ENCODE peak calls at places on chromosome 19, in five cellular contexts. U is mesenchymal stem cell, W is H9, G is trophoblast cell, V is H1. F is an unnamed sample.

GRCh38 chr19:41792513-41793413 is 3.6 kb upstream of the CEACAM3 start:
- DNase-seq in U (no peak), W (peak; percentile 73), G (peak; percentile 15), V (peak; percentile 76), F (peak; percentile 46)

GRCh38 chr19:49938662-49939061 is 9.4 kb upstream of the NUP62 start:
- DNase-seq in U (no peak), W (no peak), G (no peak), V (no peak), F (no peak)

GRCh38 chr19:47582320-47582909 is 9.5 kb upstream of the ZNF541 start:
- DNase-seq in U (peak; percentile 78), W (no peak), G (no peak), V (no peak), F (no peak)

GRCh38 chr19:17855333-17856152 is 4.2 kb upstream of the RPL18A start:
- DNase-seq in U (peak; percentile 66), W (peak; percentile 88), G (peak; percentile 87), V (peak; percentile 99), F (peak; percentile 78)

GRCh38 chr19:15562861-15563260 is 52.2 kb upstream of the CYP4F8 start:
- DNase-seq in U (no peak), W (no peak), G (no peak), V (no peak), F (no peak)

GRCh38 chr19:47239152-47239551 is 8.2 kb upstream of the BBC3 start:
- DNase-seq in U (no peak), W (no peak), G (no peak), V (no peak), F (no peak)

GRCh38 chr19:33771308-33772101 is 25.2 kb upstream of the KCTD15 start:
- DNase-seq in U (peak; percentile 58), W (peak; percentile 71), G (peak; percentile 53), V (peak; percentile 89), F (peak; percentile 69)

GRCh38 chr19:44869728-44870470 is 21.2 kb upstream of the TOMM40 start:
- DNase-seq in U (peak; percentile 53), W (no peak), G (no peak), V (no peak), F (no peak)

GRCh38 chr19:58575183-58576041 is 2.3 kb upstream of the MZF1 start:
- DNase-seq in U (peak; percentile 97), W (peak; percentile 91), G (peak; percentile 92), V (peak; percentile 87), F (peak; percentile 91)

DNA sequence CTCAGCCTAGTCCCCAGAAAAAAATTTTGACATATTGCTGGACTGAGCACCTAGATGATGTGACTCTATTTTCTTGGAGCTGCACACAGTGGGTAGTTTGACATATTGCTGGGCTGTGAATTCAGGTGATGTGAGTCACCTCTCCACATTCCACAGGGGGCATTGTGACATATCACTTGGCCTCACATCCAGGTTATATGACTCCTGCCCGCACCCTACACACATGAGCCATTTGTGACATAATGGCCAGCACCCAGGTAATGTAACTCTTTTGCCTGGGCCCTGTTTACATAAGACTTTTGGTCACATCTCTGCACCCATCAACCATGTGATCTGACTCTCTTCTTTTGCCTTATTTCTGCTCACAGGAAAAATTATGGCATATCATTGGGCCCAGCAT is 55.1 kb upstream of the ZNF43 start:
- DNase-seq in U (no peak), W (no peak), G (peak; percentile 81), V (no peak), F (no peak)
- H2BK12ac ChIP-seq in U (no peak overlapping the region), W (no peak overlapping the region), G (no peak overlapping the region), V (no peak overlapping the region), F (no peak overlapping the region)

DNA sequence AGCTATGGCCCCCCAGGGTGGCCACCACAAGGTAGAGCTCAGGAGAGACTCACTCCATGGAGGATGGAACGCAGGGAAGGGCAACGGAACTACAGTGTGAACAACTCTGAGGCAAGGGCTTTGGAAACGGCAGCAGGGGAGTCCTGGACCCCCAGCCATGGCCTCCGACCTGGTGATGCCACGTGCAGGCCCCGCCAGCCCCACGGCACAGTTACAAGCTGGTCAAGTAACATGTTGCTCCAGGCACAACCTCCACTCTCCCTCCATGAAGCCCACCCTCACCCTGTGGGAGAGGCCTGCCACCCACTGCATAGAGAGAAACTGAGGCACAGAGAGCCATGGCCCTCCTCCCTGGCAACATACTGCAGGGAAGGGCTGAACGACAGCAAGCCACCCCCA is 9.1 kb upstream of the CERS1 start:
- DNase-seq in U (no peak), W (no peak), G (no peak), V (no peak), F (no peak)
- H2BK12ac ChIP-seq in U (no peak overlapping the region), W (no peak overlapping the region), G (no peak overlapping the region), V (no peak overlapping the region), F (no peak overlapping the region)

GRCh38 chr19:2239173-2239572 is 2.5 kb downstream of the SF3A2 start:
- DNase-seq in U (no peak), W (no peak), G (no peak), V (no peak), F (no peak)
- H2BK12ac ChIP-seq in U (no peak overlapping the region), W (no peak overlapping the region), G (no peak overlapping the region), V (no peak overlapping the region), F (no peak overlapping the region)

GRCh38 chr19:55101261-55101660 is 16.2 kb downstream of the PPP1R12C start:
- DNase-seq in U (no peak), W (no peak), G (no peak), V (no peak), F (no peak)
- H2BK12ac ChIP-seq in U (no peak overlapping the region), W (no peak overlapping the region), G (no peak overlapping the region), V (no peak overlapping the region), F (no peak overlapping the region)

GRCh38 chr19:39165857-39166256 is 30.9 kb upstream of the NCCRP1 start:
- DNase-seq in U (no peak), W (no peak), G (no peak), V (no peak), F (no peak)

GRCh38 chr19:39166571-39167391 is 30.0 kb upstream of the NCCRP1 start:
- DNase-seq in U (no peak), W (no peak), G (peak; percentile 41), V (no peak), F (no peak)

GRCh38 chr19:39162441-39163043 is 34.2 kb upstream of the NCCRP1 start:
- DNase-seq in U (no peak), W (no peak), G (no peak), V (no peak), F (no peak)

GRCh38 chr19:39163621-39164020 is 33.1 kb upstream of the NCCRP1 start:
- DNase-seq in U (no peak), W (no peak), G (no peak), V (no peak), F (no peak)

DNA sequence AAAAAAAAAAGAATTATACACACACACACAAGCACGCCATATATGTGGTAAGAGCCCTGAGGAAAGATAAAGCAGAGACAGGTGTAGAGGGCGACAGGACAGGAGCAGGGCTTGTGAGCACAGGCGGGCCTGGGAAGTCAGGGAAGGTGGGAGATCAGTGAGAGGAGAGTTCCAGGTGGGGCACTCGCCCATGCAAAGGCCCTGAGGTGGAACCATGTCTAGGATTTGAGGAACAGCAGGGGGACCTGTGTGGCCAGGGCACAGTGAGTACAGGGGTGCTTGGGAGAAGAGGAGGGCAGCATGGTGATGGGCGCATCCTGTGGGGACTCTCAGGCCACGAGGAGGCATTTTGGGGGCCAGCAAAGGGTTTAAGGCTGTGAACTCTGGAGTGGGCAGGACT is 32.5 kb upstream of the NCCRP1 start:
- DNase-seq in U (no peak), W (no peak), G (no peak), V (no peak), F (no peak)
- H2BK12ac ChIP-seq in U (no peak overlapping the region), W (no peak overlapping the region), G (no peak overlapping the region), V (no peak overlapping the region), F (peak overlapping the region; percentile 22)

DNA sequence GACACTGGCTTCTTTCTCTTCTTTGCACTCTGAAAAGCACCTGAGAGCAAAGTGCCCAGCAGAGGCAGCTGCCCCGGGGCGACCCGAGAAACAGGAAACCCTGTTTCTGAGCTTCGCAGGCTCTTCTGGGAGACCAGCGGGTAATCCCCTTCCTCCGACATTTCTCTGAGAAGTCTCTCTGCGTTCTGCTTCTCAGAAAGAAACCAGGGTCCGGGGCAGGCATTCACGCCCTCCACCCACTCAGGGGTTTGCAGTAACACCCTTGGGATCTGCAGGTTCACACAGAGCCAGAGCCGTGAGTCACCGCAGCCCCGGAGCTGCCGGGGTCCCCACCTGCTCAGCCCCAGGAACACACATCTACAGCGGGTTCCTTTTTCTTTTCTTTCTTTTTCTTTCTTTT is 86.0 kb downstream of the GADD45B start:
- DNase-seq in U (no peak), W (no peak), G (no peak), V (no peak), F (no peak)
- H2BK12ac ChIP-seq in U (no peak overlapping the region), W (no peak overlapping the region), G (no peak overlapping the region), V (no peak overlapping the region), F (no peak overlapping the region)

DNA sequence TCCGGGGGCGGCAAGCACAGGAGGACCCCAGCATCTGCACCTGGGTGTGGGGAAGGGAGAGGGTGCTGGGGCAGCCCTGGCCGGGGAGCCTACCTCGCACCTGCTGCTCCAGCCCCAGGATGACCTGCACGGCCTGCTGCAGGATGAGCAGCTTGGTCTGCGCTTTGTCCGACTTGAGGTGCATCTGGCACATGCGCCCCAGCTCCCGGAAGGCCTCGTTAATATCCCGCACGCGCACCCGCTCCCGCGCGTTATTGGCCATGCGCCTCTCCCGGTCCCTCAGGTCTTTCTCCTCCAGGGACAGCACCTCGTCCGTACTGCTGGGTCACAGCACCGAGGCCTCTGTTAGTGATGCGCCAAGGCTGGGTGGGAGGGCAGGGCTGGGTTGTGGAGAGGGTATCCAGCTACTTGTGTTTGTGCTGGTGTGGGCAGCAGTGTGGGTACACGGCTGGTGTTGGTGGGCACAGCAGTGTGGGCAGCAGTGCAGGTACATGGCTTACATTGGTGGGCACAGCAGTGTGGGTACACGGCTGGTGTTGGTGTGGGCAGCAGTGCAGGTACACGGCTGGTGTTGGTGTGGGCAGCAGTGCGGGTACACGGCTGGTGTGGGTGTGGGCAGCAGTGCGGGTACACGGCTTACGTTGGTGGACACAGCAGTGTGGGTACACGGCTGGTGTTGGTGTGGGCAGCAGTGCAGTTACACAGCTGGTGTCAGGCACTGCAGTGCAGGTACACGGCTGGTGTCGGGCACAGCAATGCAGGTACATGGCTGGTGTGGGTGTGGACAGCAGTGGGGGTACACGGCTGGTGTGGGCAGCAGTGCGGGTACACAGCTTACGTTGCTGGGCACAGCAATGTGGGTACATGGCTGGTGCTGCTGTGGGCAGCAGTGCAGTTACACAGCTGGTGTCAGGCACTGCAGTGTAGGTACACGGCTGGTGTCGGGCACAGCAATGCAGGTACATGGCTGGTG is 7.1 kb upstream of the UQCR11 start:
- DNase-seq in U (no peak), W (no peak), G (no peak), V (no peak), F (no peak)
- H2BK12ac ChIP-seq in U (no peak overlapping the region), W (no peak overlapping the region), G (no peak overlapping the region), V (peak overlapping the region; percentile 50), F (no peak overlapping the region)

GRCh38 chr19:40611900-40612698 is 10.9 kb downstream of the LTBP4 start:
- DNase-seq in U (no peak), W (no peak), G (no peak), V (no peak), F (no peak)
- H2BK12ac ChIP-seq in U (no peak overlapping the region), W (no peak overlapping the region), G (no peak overlapping the region), V (no peak overlapping the region), F (no peak overlapping the region)

DNA sequence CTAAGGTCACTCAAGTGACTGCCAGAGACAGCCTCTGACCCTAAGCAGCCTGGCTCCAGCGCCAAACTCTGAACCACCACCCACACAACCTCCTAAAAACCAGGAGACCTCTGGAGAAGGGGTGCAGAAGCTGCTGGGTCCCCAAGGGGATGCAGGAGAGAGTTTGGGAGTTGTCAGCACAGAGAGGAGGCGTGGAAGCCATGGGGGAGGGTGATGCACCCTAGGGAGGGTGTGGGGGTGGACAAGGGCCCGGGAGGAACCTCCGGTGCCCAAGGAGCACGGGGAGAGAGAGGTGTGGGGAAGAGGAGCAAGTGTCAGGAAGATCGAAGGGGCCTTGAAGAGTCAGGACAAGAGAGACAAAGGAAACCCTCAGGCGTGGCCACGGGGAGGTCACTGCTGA is 2.1 kb upstream of the HIPK4 start:
- DNase-seq in U (no peak), W (no peak), G (no peak), V (no peak), F (no peak)
- H2BK12ac ChIP-seq in U (no peak overlapping the region), W (no peak overlapping the region), G (peak overlapping the region; percentile 58), V (no peak overlapping the region), F (no peak overlapping the region)